ENCODE peak calls at places on chromosome 9, in five cellular contexts. B is A549, L is HepG2, I is GM12878, H is K562. C is an unnamed sample.

GRCh38 chr9:101478444-101478843 is 42.9 kb upstream of the ALDOB start:
- DNase-seq in B (no peak), L (no peak), I (no peak), H (no peak), C (peak; percentile 24)

GRCh38 chr9:99445377-99445891 is 223.4 kb downstream of the SEC61B start:
- DNase-seq in B (peak; percentile 29), L (no peak), I (no peak), H (no peak), C (no peak)

GRCh38 chr9:93002700-93003099 is 55.4 kb downstream of the FGD3 start:
- DNase-seq in B (no peak), L (no peak), I (no peak), H (no peak), C (no peak)

GRCh38 chr9:132901859-132902831 is 23.4 kb downstream of the SPACA9 start:
- DNase-seq in B (peak; percentile 94), L (peak; percentile 75), I (peak; percentile 43), H (peak; percentile 80), C (peak; percentile 84)

GRCh38 chr9:99118782-99119466 is 14.0 kb downstream of the TGFBR1 start:
- DNase-seq in B (no peak), L (no peak), I (peak; percentile 76), H (no peak), C (no peak)

GRCh38 chr9:38112010-38112409 is 43.0 kb upstream of the SHB start:
- DNase-seq in B (no peak), L (no peak), I (no peak), H (no peak), C (no peak)

GRCh38 chr9:96258967-96259366 is 43.0 kb downstream of the HSD17B3 start:
- DNase-seq in B (no peak), L (no peak), I (no peak), H (no peak), C (peak; percentile 45)

GRCh38 chr9:135213566-135213965 is 126.1 kb downstream of the OLFM1 start:
- DNase-seq in B (no peak), L (no peak), I (no peak), H (no peak), C (no peak)

GRCh38 chr9:131276107-131276888 is at the start of gene FAM78A:
- DNase-seq in B (no peak), L (no peak), I (no peak), H (peak; percentile 90), C (peak; percentile 69)

GRCh38 chr9:106796771-106797170 is 66.2 kb upstream of the ZNF462 start:
- DNase-seq in B (no peak), L (no peak), I (no peak), H (no peak), C (no peak)

GRCh38 chr9:89179920-89180667 is 1.5 kb upstream of the SHC3 start:
- DNase-seq in B (peak; percentile 88), L (peak; percentile 82), I (no peak), H (peak; percentile 9), C (peak; percentile 95)

GRCh38 chr9:69385474-69386091 is 60.6 kb downstream of the ENTREP1 start:
- DNase-seq in B (no peak), L (no peak), I (no peak), H (no peak), C (peak; percentile 93)

GRCh38 chr9:131405429-131405828 is 11.5 kb downstream of the PRRC2B start:
- DNase-seq in B (no peak), L (no peak), I (no peak), H (peak; percentile 3), C (peak; percentile 96)

GRCh38 chr9:129579294-129579693 is 41.6 kb downstream of the C9orf50 start:
- DNase-seq in B (no peak), L (no peak), I (no peak), H (no peak), C (no peak)
- H3K4me1 ChIP-seq in B (peaks cover 24% of the 10 kb centered on the region), L (peaks cover 78% of the 10 kb centered on the region), I (peaks cover 48% of the 10 kb centered on the region), H (peaks cover 2% of the 10 kb centered on the region), C (no peaks in the 10 kb centered on the region)

GRCh38 chr9:37026936-37027581 is 7.0 kb downstream of the PAX5 start:
- DNase-seq in B (no peak), L (no peak), I (no peak), H (no peak), C (peak; percentile 58)
- TF ChIP-seq JUNB in B (no peak), L (no peak), I (no peak), H (no peak), C (no peak)

DNA sequence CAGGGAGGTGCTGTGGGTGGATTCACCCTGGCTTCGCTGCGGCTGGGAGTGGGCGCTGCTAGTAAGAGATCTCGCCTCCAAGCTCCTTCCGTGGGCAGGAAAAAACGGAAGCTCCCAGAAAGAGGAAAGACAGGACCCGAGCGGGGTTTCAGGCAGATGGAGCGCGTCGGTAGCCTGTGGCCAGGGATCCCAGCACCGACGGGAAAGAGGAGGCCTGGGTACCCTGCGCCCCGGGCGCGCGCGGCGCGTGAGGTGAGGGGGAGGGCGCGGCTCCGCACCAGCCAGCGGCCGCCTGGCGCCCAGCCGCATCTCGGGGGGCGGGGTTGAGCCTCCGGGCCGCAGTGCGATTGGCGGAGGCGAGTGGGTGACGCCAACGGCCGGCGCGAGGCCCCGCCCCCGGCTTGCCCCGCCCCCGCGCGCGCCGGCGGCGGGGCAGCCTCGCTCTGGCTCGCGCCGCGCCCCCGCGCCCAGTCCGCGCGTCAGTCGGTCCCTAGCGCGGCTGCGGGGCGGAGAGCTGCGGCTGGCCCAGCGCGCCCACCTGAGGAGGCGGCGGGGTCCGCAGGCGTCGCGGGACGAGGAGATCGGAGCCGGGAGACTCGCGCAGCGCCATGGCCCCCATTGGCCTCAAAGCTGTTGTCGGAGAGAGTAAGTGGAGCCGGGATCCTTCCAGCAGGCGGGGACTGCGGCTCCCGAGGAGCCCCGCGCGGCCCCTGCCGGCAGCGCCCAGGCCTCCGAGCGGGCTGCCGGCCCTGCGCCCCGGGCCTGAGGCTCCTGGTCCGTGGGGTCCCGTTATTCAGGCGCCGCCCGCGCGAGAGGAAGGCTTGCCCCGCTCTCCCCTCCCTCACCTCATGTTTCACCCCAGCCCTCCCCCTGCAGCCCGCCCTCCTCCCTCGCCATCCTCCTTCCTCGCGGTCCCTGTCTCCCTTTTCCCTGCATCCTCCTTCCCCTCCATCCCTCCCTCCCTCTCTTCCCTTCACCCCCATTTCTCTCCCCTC is at the start of gene STXBP1:
- DNase-seq in B (peak; percentile 84), L (peak; percentile 55), I (no peak), H (peak; percentile 91), C (peak; percentile 94)
- TF ChIP-seq CTCF in B (peak; percentile 10), L (peak; percentile 12), I (no peak), H (peak; percentile 26), C (no peak)

DNA sequence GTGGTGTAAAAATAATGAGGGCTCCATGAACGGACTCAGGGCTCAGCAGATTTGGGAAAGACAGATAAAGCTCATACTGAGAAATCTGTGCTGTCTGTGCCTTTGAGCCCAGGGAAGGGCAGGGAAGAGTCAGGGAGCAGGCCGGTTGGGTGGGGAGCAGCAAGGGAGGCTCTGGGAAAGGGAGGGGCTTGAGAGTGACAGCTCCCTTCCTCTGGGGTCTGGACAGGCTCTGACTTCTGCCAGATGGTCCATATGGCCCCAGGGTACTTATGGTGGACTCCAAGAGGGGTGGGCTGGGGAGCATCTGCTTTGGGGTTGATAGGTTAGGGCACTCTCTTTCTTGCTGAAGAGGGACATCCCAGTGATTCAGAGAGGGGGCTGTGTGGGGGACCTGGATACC is 2.1 kb downstream of the NPR2 start:
- DNase-seq in B (no peak), L (no peak), I (no peak), H (no peak), C (no peak)
- H3K4me1 ChIP-seq in B (peaks cover 27% of the 10 kb centered on the region), L (no peaks in the 10 kb centered on the region), I (peaks cover 17% of the 10 kb centered on the region), H (peaks cover 18% of the 10 kb centered on the region), C (peaks cover 15% of the 10 kb centered on the region)

GRCh38 chr9:33469891-33470290 is 3.8 kb downstream of the NOL6 start:
- DNase-seq in B (no peak), L (no peak), I (no peak), H (no peak), C (no peak)
- TF ChIP-seq JUNB in B (no peak), L (no peak), I (no peak), H (no peak), C (no peak)

DNA sequence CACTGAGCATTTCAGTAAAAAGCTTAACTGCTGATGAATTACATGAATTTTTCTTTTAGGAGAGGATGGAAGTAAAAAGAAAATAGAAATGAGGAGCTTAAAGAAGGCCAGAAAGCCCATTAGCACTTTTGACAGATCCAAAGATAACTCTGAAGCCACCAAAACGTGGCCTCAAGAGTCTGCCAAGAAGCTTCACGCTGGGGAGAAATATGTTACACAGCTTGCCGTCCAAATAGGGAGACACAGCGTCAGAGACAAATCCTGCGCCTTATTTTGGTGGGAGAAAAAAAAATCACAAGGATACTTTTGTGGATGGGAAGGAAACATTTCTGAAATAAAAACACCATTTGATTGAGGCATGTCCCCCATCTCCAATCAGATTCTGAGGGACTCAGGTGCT is 275.7 kb downstream of the DENND1A start:
- DNase-seq in B (no peak), L (no peak), I (no peak), H (no peak), C (no peak)
- TF ChIP-seq CTCF in B (no peak), L (no peak), I (no peak), H (no peak), C (no peak)

GRCh38 chr9:109313351-109313750 is 7.5 kb downstream of the EPB41L4B start:
- DNase-seq in B (no peak), L (peak; percentile 50), I (no peak), H (no peak), C (no peak)
- H3K4me1 ChIP-seq in B (peaks cover 87% of the 10 kb centered on the region), L (peaks cover 99% of the 10 kb centered on the region), I (no peaks in the 10 kb centered on the region), H (no peaks in the 10 kb centered on the region), C (peaks cover 62% of the 10 kb centered on the region)

GRCh38 chr9:32580631-32581300 is 7.8 kb upstream of the NDUFB6 start:
- DNase-seq in B (no peak), L (peak; percentile 13), I (no peak), H (no peak), C (no peak)

GRCh38 chr9:32584784-32585183 is 11.8 kb upstream of the NDUFB6 start:
- DNase-seq in B (no peak), L (no peak), I (no peak), H (no peak), C (no peak)

GRCh38 chr9:32579706-32580331 is 6.9 kb upstream of the NDUFB6 start:
- DNase-seq in B (peak; percentile 28), L (peak; percentile 38), I (no peak), H (peak; percentile 60), C (peak; percentile 71)

GRCh38 chr9:32578976-32579375 is 6.0 kb upstream of the NDUFB6 start:
- DNase-seq in B (no peak), L (no peak), I (no peak), H (no peak), C (no peak)

DNA sequence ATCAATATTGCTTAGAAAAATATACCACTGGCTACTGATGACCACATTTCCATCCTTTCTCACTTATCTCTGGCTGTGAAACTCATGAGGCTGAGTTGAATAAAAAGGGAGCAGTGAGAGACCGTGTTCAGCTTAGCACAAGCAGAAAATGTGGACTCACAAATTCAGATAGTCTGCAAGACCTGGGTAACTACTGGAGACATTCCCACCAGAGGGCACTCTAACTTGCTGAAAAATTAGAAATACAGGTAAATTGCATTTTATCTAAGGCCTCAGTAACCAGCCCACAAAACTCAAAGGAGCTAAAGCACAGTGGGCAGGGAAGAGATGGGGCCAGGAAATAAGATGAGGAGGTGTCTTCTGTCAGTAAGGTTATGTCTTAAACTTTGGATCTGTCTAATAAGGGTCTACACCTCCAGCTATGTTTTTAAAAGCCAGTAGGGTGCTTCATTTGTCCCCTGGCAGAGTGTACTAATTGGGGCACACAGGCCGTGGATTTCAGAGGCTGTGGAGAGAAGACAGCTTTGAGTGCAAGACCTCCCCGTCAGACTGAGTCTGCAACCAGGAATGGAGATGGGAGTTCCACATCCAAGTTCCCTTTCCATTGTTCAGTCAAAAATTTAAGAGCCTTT is 8.7 kb upstream of the NDUFB6 start:
- DNase-seq in B (peak; percentile 36), L (peak; percentile 61), I (no peak), H (peak; percentile 59), C (peak; percentile 86)
- TF ChIP-seq JUNB in B (no peak), L (no peak), I (no peak), H (no peak), C (no peak)

C was measured in GM23338.